ENCODE peak calls at places on chromosomes 3 and 15, in eight cellular contexts. O, T, F, K, G, I, Q and E are unnamed samples.

GRCh38 chr3:15313461-15313860 is 18.9 kb downstream of the SH3BP5 start:
- DNase-seq in O (no peak), T (no peak), F (no peak), K (no peak), G (peak; percentile 81), I (no peak), Q (no peak), E (no peak)

GRCh38 chr15:100728371-100729201 is 126.2 kb downstream of the ASB7 start:
- DNase-seq in O (no peak), T (peak; percentile 22), F (no peak), K (no peak), G (no peak), I (no peak), Q (no peak), E (peak; percentile 54)

GRCh38 chr3:48563382-48563918 is at the start of gene UCN2:
- DNase-seq in O (peak; percentile 37), T (no peak), F (peak; percentile 40), K (no peak), G (no peak), I (no peak), Q (peak; percentile 87), E (no peak)

GRCh38 chr15:95591886-95592285 is 738.6 kb upstream of the NR2F2 start:
- DNase-seq in O (no peak), T (no peak), F (no peak), K (no peak), G (no peak), I (no peak), Q (no peak), E (no peak)

GRCh38 chr3:100482181-100482580 is 10.2 kb upstream of the TMEM45A start:
- DNase-seq in O (no peak), T (no peak), F (no peak), K (no peak), G (no peak), I (no peak), Q (no peak), E (no peak)

GRCh38 chr15:90174140-90174891 is 26.8 kb upstream of the SEMA4B start:
- DNase-seq in O (no peak), T (peak; percentile 41), F (no peak), K (peak; percentile 81), G (peak; percentile 20), I (no peak), Q (peak; percentile 64), E (no peak)

GRCh38 chr3:16396202-16396601 is 117.3 kb downstream of the RFTN1 start:
- DNase-seq in O (no peak), T (no peak), F (no peak), K (no peak), G (peak; percentile 67), I (no peak), Q (no peak), E (no peak)

GRCh38 chr15:95690631-95691340 is 639.7 kb upstream of the NR2F2 start:
- DNase-seq in O (no peak), T (no peak), F (no peak), K (no peak), G (no peak), I (no peak), Q (no peak), E (no peak)

GRCh38 chr15:65085207-65085753 is 8.7 kb downstream of the KBTBD13 start:
- DNase-seq in O (no peak), T (no peak), F (no peak), K (no peak), G (no peak), I (no peak), Q (no peak), E (no peak)

GRCh38 chr3:196388946-196389345 is 43.3 kb downstream of the UBXN7 start:
- DNase-seq in O (no peak), T (no peak), F (no peak), K (peak; percentile 16), G (no peak), I (no peak), Q (peak; percentile 30), E (no peak)

GRCh38 chr3:150346956-150347863 is 60.9 kb upstream of the TSC22D2 start:
- DNase-seq in O (no peak), T (no peak), F (peak; percentile 55), K (peak; percentile 36), G (no peak), I (no peak), Q (peak; percentile 53), E (no peak)

GRCh38 chr3:156183396-156183795 is 63.0 kb downstream of the KCNAB1 start:
- DNase-seq in O (no peak), T (no peak), F (no peak), K (no peak), G (no peak), I (no peak), Q (no peak), E (no peak)

GRCh38 chr3:112333002-112333385 is at the start of gene CD200:
- DNase-seq in O (peak; percentile 89), T (peak; percentile 67), F (peak; percentile 9), K (peak; percentile 13), G (peak; percentile 73), I (peak; percentile 81), Q (peak; percentile 67), E (peak; percentile 83)

GRCh38 chr15:66115568-66116206 is 137.9 kb downstream of the MEGF11 start:
- DNase-seq in O (no peak), T (peak; percentile 46), F (no peak), K (no peak), G (no peak), I (no peak), Q (no peak), E (no peak)

GRCh38 chr3:124707667-124708066 is 22.6 kb upstream of the UMPS start:
- DNase-seq in O (no peak), T (peak; percentile 45), F (peak; percentile 70), K (peak; percentile 51), G (no peak), I (peak; percentile 35), Q (peak; percentile 82), E (no peak)

GRCh38 chr3:138051946-138052802 is 42.2 kb downstream of the CLDN18 start:
- DNase-seq in O (no peak), T (peak; percentile 62), F (peak; percentile 49), K (peak; percentile 67), G (peak; percentile 79), I (peak; percentile 72), Q (peak; percentile 74), E (no peak)

DNA sequence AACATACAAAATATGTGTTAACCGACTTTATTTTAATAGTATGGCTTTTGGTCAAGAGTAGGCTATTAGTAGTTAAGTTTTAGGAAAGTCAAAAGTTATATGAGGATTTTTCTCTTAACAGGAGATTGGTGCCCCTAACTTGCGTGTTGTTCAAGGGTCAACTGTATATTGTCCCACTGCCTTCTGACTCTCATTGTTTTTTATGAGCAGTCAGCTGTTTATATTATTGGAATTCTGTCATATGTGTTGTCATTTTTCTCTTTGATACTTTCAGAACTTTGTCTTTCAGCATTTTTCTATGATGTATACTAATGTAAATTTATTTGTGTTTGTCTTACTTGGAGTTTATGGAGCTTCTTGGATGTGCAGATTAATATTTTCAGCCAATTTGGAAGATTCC is 142.1 kb upstream of the CMC1 start:
- DNase-seq in O (no peak), T (no peak), F (no peak), K (no peak), G (no peak), I (no peak), Q (no peak), E (no peak)
- TF ChIP-seq CTCF in O (no peak), T (no peak), F (no peak), K (no peak), G (no peak), I (no peak), Q (no peak), E (no peak)

GRCh38 chr3:157329541-157329940 is 107.1 kb upstream of the PTX3 start:
- DNase-seq in O (no peak), T (no peak), F (no peak), K (no peak), G (no peak), I (no peak), Q (no peak), E (no peak)

GRCh38 chr3:157330206-157330605 is 106.4 kb upstream of the PTX3 start:
- DNase-seq in O (no peak), T (no peak), F (peak; percentile 42), K (no peak), G (no peak), I (no peak), Q (peak; percentile 62), E (no peak)

GRCh38 chr3:157327837-157328236 is 108.8 kb upstream of the PTX3 start:
- DNase-seq in O (no peak), T (no peak), F (no peak), K (no peak), G (no peak), I (no peak), Q (no peak), E (no peak)

DNA sequence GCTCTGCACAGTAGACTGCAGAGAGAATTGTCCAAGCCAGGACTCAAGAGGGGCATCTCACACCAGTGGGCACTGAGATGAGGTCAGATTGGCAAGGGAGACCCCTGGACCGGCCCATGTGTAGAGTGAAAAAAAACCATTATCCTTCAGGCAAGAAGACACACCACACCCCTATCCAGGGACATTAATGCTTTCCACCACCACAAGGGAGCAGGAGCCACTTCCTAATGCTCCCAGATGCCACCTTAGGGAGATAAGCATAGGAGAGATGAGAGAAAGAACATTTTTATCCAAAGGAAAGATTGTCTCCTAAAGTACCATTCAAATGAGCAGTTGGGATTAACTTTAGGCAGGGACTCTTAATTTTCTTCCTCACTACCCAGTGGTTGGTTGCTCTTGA is 109.6 kb upstream of the PTX3 start:
- DNase-seq in O (no peak), T (no peak), F (no peak), K (peak; percentile 12), G (no peak), I (no peak), Q (no peak), E (no peak)
- TF ChIP-seq CTCF in O (no peak), T (peak; percentile 19), F (no peak), K (no peak), G (no peak), I (peak; percentile 10), Q (no peak), E (no peak)

GRCh38 chr15:85010472-85011209 is 29.0 kb downstream of the PDE8A start:
- DNase-seq in O (no peak), T (no peak), F (no peak), K (no peak), G (no peak), I (peak; percentile 35), Q (peak; percentile 56), E (no peak)
- TF ChIP-seq CTCF in O (no peak), T (peak; percentile 61), F (peak; percentile 37), K (no peak), G (no peak), I (peak; percentile 44), Q (no peak), E (peak; percentile 67)

GRCh38 chr3:154427685-154428291 is 2.2 kb downstream of the GPR149 start:
- DNase-seq in O (peak; percentile 52), T (peak; percentile 56), F (no peak), K (no peak), G (peak; percentile 10), I (peak; percentile 90), Q (no peak), E (no peak)

GRCh38 chr3:154430014-154430413 is at the start of gene GPR149:
- DNase-seq in O (no peak), T (peak; percentile 72), F (no peak), K (no peak), G (peak; percentile 42), I (peak; percentile 70), Q (no peak), E (no peak)

GRCh38 chr3:154422694-154423093 is 7.3 kb downstream of the GPR149 start:
- DNase-seq in O (no peak), T (no peak), F (no peak), K (no peak), G (no peak), I (no peak), Q (no peak), E (no peak)

GRCh38 chr3:154431043-154431442 is 1.1 kb upstream of the GPR149 start:
- DNase-seq in O (no peak), T (no peak), F (no peak), K (no peak), G (no peak), I (no peak), Q (no peak), E (no peak)

GRCh38 chr3:154428369-154429206 is 1.4 kb downstream of the GPR149 start:
- DNase-seq in O (peak; percentile 75), T (peak; percentile 44), F (no peak), K (no peak), G (peak; percentile 35), I (peak; percentile 69), Q (no peak), E (no peak)
- TF ChIP-seq CTCF in O (no peak), T (peak; percentile 32), F (no peak), K (no peak), G (no peak), I (peak; percentile 32), Q (no peak), E (no peak)